ENCODE peak calls at places on chromosomes 4 and X, in ten cellular contexts. A is endodermal cell, C is H1, Q is hepatocyte, W is tibial nerve, L is astrocyte, T is lung, D is fibroblast of lung, I is PC-3, E is suprapubic skin. K is an unnamed sample. For H3K4me1, the result is how much of the 10 kb centered on the place peaks cover.

GRCh38 chr4:47913858-47914218 is 545 bp downstream of the NFXL1 start:
- DNase-seq in W (no peak), D (no peak), T (peak), I (peak), Q (peak), A (peak), L (no peak), C (no peak), E (peak), K (peak)

GRCh38 chrX:19886888-19887531 is 390 bp downstream of the SH3KBP1 start:
- DNase-seq in I (peak), E (no peak), T (no peak), C (no peak), A (peak), D (no peak), L (no peak), W (no peak), Q (no peak), K (no peak)

GRCh38 chrX:153816821-153817220 is 13.5 kb downstream of the PDZD4 start:
- DNase-seq in E (no peak), C (no peak), I (no peak), W (no peak), D (no peak), L (no peak), Q (no peak), A (peak), T (no peak), K (no peak)

GRCh38 chrX:49840679-49841078 is 11.6 kb downstream of the PAGE4 start:
- DNase-seq in Q (peak), T (peak), D (peak), E (no peak), C (peak), I (peak), L (peak), A (peak), W (peak), K (peak)

GRCh38 chrX:132390817-132391216 is 98.0 kb downstream of the MBNL3 start:
- DNase-seq in W (no peak), C (no peak), L (no peak), E (no peak), A (no peak), T (no peak), Q (no peak), D (no peak), I (no peak), K (no peak)

GRCh38 chrX:67692246-67692645 is 148.4 kb downstream of the AR start:
- DNase-seq in A (no peak), W (no peak), C (no peak), Q (no peak), T (no peak), L (peak), E (no peak), D (peak), I (no peak), K (no peak)

GRCh38 chr4:83112239-83112638 is 2.3 kb downstream of the PLAC8 start:
- DNase-seq in T (no peak), L (no peak), C (no peak), D (no peak), E (no peak), I (no peak), A (no peak), Q (no peak), W (no peak), K (no peak)

GRCh38 chr4:94934864-94935263 is 177.1 kb downstream of the BMPR1B start:
- DNase-seq in E (no peak), C (no peak), D (peak), I (peak), A (no peak), L (peak), W (no peak), Q (no peak), T (no peak), K (no peak)

GRCh38 chr4:44071959-44072955 is 376.4 kb downstream of the KCTD8 start:
- DNase-seq in C (no peak), T (no peak), E (peak), W (no peak), L (no peak), I (no peak), A (no peak), Q (no peak), D (no peak), K (no peak)

GRCh38 chr4:159045321-159045720 is 57.6 kb upstream of the RAPGEF2 start:
- DNase-seq in Q (no peak), C (no peak), W (no peak), T (no peak), E (no peak), A (no peak), L (no peak), D (no peak), I (no peak), K (no peak)

GRCh38 chrX:28498658-28499057 is 88.6 kb upstream of the IL1RAPL1 start:
- DNase-seq in E (no peak), T (no peak), C (no peak), L (peak), Q (peak), I (peak), D (peak), A (peak), W (no peak), K (no peak)

GRCh38 chrX:31124536-31124935 is 52.7 kb upstream of the FTHL17 start:
- DNase-seq in L (no peak), T (no peak), I (no peak), Q (no peak), A (no peak), E (no peak), W (no peak), D (no peak), C (no peak), K (peak)

GRCh38 chr4:56272003-56272402 is 115.3 kb downstream of the AASDH start:
- DNase-seq in L (no peak), I (no peak), C (no peak), E (no peak), W (no peak), T (no peak), D (no peak), Q (no peak), A (no peak), K (no peak)

GRCh38 chrX:9318213-9318612 is 146.6 kb upstream of the TBL1X start:
- DNase-seq in I (peak), Q (no peak), E (no peak), W (no peak), D (no peak), T (no peak), A (no peak), L (no peak), C (no peak), K (no peak)

GRCh38 chr4:4869731-4870483 is 10.4 kb downstream of the MSX1 start:
- DNase-seq in W (no peak), D (no peak), T (no peak), A (peak), Q (no peak), L (no peak), E (no peak), C (no peak), I (no peak), K (no peak)

GRCh38 chr4:105613326-105613725 is 60.9 kb downstream of the ARHGEF38 start:
- DNase-seq in D (no peak), C (no peak), W (no peak), L (peak), A (no peak), I (peak), Q (no peak), T (no peak), E (no peak), K (peak)
- H3K4me1 ChIP-seq in D (under half), C (under half), W (under half), L (under half), A (under half), I (under half), Q (under half), T (under half), E (under half), K (under half)

GRCh38 chrX:143634373-143634685 is 1.6 kb downstream of the SLITRK4 start:
- DNase-seq in D (no peak), T (no peak), Q (no peak), A (no peak), C (no peak), I (no peak), E (no peak), L (no peak), W (no peak), K (no peak)
- H3K4me3 ChIP-seq in D (no peak), T (no peak), Q (peak), A (no peak), C (peak), I (peak), E (peak), L (no peak), W (peak), K (no peak)

GRCh38 chr4:61614256-61614655 is 414.1 kb downstream of the ADGRL3 start:
- DNase-seq in L (peak), D (no peak), T (no peak), W (no peak), Q (no peak), E (no peak), C (no peak), A (no peak), I (peak), K (no peak)

DNA sequence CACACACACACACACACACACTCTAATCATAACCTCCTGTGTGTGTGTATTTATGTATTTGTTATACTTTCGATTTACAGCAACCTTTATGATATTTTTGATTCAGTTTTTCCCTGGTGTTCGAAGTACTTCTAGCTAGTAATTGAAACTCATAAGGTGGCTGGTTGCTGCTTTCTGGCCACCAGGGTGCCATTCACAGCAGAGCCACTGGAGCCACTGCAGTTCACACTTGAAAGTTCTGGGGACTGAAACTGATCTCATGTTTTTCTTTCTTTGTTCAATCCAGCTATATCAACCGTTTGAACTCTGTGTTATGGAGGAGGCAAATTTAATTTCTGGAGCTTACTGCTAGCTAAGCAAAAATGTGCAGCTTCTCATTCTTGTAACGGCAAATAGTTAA is 419.4 kb downstream of the ADGRL3 start:
- DNase-seq in C (no peak), A (peak), I (peak), T (no peak), E (no peak), W (no peak), D (no peak), L (no peak), Q (no peak), K (peak)
- TF ChIP-seq CTCF in C (peak), A (peak), I (peak), T (no peak), E (no peak), W (no peak), D (peak), L (no peak), Q (peak), K (peak)

GRCh38 chrX:104334971-104335370 is 80.2 kb upstream of the ESX1 start:
- DNase-seq in E (no peak), Q (no peak), D (no peak), T (no peak), W (no peak), C (no peak), A (no peak), L (peak), I (no peak), K (no peak)
- H3K4me1 ChIP-seq in E (under half), Q (under half), D (under half), T (under half), W (under half), C (under half), A (under half), L (under half), I (half or more), K (under half)

GRCh38 chr4:22238742-22239141 is 277.1 kb downstream of the ADGRA3 start:
- DNase-seq in Q (peak), A (peak), D (no peak), L (no peak), I (no peak), T (no peak), E (no peak), C (no peak), W (no peak), K (peak)

GRCh38 chr4:22235798-22236197 is 280.1 kb downstream of the ADGRA3 start:
- DNase-seq in L (no peak), D (no peak), C (no peak), W (no peak), Q (no peak), I (no peak), T (no peak), A (no peak), E (no peak), K (no peak)

GRCh38 chr4:22240814-22241213 is 275.1 kb downstream of the ADGRA3 start:
- DNase-seq in L (no peak), A (no peak), T (no peak), W (no peak), E (no peak), D (no peak), Q (no peak), I (no peak), C (no peak), K (no peak)

GRCh38 chr4:22237155-22237751 is 278.6 kb downstream of the ADGRA3 start:
- DNase-seq in Q (peak), D (peak), T (no peak), L (no peak), W (no peak), I (peak), A (peak), E (no peak), C (peak), K (peak)

GRCh38 chr4:22237846-22238513 is 277.9 kb downstream of the ADGRA3 start:
- DNase-seq in D (peak), A (no peak), C (no peak), W (no peak), Q (peak), T (no peak), L (no peak), I (no peak), E (no peak), K (no peak)
- H3K4me3 ChIP-seq in D (no peak), A (no peak), C (no peak), W (no peak), Q (peak), T (no peak), L (no peak), I (peak), E (no peak), K (no peak)